ENCODE peak calls at places on chromosomes 13 and 19, in seven cellular contexts. W, Y, C, G, B, K and J are unnamed samples.

GRCh38 chr13:79128158-79128557 is 277.9 kb downstream of the RBM26 start:
- DNase-seq in W (no peak), Y (no peak), C (no peak), G (no peak), B (peak), K (no peak), J (peak)

GRCh38 chr13:21001471-21001870 is 59.9 kb downstream of the LATS2 start:
- DNase-seq in W (no peak), Y (no peak), C (no peak), G (no peak), B (no peak), K (no peak), J (no peak)

GRCh38 chr19:51807111-51807701 is 12.2 kb downstream of the FPR3 start:
- DNase-seq in W (peak), Y (no peak), C (peak), G (no peak), B (no peak), K (peak), J (no peak)

GRCh38 chr13:100533588-100534041 is 55.0 kb downstream of the GGACT start:
- DNase-seq in W (no peak), Y (no peak), C (no peak), G (no peak), B (no peak), K (no peak), J (no peak)

GRCh38 chr13:80265348-80265747 is 75.6 kb downstream of the SPRY2 start:
- DNase-seq in W (no peak), Y (no peak), C (no peak), G (no peak), B (no peak), K (no peak), J (peak)

GRCh38 chr19:4456566-4456842 is 1.1 kb downstream of the UBXN6 start:
- DNase-seq in W (no peak), Y (no peak), C (no peak), G (peak), B (no peak), K (no peak), J (no peak)

GRCh38 chr19:49830766-49831165 is 12.7 kb downstream of the MED25 start:
- DNase-seq in W (no peak), Y (no peak), C (no peak), G (no peak), B (no peak), K (no peak), J (no peak)

GRCh38 chr19:38331728-38332127 is 3.9 kb upstream of the CATSPERG start:
- DNase-seq in W (no peak), Y (no peak), C (no peak), G (no peak), B (no peak), K (no peak), J (no peak)

GRCh38 chr13:39108746-39109145 is 70.5 kb downstream of the NHLRC3 start:
- DNase-seq in W (no peak), Y (no peak), C (no peak), G (no peak), B (no peak), K (no peak), J (no peak)

GRCh38 chr19:29651622-29652394 is 13.5 kb upstream of the PLEKHF1 start:
- DNase-seq in W (no peak), Y (no peak), C (no peak), G (no peak), B (no peak), K (no peak), J (no peak)

GRCh38 chr13:49585220-49586157 is at the start of gene RCBTB1:
- DNase-seq in W (peak), Y (peak), C (peak), G (peak), B (no peak), K (peak), J (no peak)

DNA sequence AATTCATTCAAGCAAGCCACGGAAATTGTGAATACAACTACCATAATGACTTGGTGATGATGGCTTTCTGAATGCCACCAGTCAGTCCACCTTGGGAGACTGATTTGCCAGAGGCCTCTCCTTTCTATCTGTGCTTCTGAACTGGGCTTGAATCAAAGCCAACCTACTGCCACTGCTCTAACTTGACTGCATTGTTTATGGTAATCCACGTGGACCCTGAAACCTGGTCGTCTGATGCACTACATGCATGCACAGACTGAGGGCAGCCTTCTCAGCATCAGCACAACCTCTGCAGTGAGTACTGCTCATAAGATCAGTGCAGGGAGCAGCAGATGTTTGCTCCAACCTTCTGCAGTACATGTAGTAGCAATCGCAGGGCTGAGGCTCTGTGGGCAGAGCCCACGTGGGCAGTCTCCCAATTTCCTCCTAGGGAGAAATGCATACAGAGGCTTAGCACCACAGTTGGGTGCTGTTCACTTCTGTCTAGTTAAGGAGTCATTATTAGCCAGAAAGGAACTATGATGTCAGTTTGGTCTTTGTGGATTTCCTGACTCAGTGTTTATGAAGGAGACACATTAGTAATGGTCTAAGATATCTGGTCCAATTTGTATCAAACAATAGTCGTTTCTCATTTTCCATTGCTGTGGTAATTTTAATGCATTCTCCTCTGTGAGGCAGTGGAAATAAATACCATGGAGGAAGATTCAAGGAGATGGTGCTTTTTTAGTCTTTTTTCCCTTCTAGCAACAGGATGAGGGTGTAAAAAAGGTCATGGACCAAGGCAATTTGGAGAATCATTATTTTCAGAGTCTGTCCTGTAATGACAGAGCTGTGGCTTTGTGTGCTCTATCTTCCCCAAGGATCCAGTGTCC is 82.5 kb downstream of the AKAP11 start:
- DNase-seq in W (no peak), Y (no peak), C (no peak), G (no peak), B (peak), K (no peak), J (peak)
- TF ChIP-seq CTCF in W (no peak), Y (no peak), C (no peak), G (no peak), B (peak), K (no peak), J (peak)

GRCh38 chr19:16005925-16006324 is 57.1 kb downstream of the OR10H4 start:
- DNase-seq in W (no peak), Y (no peak), C (no peak), G (no peak), B (no peak), K (no peak), J (no peak)

GRCh38 chr19:16002985-16003384 is 54.2 kb downstream of the OR10H4 start:
- DNase-seq in W (no peak), Y (no peak), C (no peak), G (no peak), B (no peak), K (no peak), J (no peak)

GRCh38 chr19:16001481-16002312 is 52.9 kb downstream of the OR10H4 start:
- DNase-seq in W (no peak), Y (no peak), C (peak), G (no peak), B (no peak), K (no peak), J (no peak)

GRCh38 chr19:16000024-16000687 is 51.3 kb downstream of the OR10H4 start:
- DNase-seq in W (no peak), Y (no peak), C (no peak), G (no peak), B (no peak), K (no peak), J (no peak)

DNA sequence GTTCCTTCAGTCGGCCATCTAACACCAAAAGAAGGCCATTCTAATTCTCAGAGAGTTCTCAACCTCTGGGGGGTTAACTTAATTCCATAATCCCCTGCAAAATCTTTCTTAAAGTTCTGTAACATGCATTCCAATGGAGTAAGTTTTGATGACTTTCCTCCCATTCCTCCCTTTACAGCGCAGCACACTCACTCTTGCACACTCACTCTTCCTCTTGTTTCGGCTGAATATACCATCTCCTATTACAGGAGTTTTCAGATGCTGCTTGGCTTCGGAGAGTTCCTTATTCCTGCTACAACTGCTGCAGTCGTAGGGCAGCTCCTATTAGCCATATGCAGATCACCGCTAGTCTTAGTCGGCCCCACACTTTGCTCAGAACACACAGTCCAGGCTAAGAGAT is 53.6 kb downstream of the OR10H4 start:
- DNase-seq in W (no peak), Y (no peak), C (no peak), G (no peak), B (no peak), K (no peak), J (no peak)
- H3K4me3 ChIP-seq in W (peak), Y (peak), C (no peak), G (peak), B (peak), K (peak), J (no peak)

DNA sequence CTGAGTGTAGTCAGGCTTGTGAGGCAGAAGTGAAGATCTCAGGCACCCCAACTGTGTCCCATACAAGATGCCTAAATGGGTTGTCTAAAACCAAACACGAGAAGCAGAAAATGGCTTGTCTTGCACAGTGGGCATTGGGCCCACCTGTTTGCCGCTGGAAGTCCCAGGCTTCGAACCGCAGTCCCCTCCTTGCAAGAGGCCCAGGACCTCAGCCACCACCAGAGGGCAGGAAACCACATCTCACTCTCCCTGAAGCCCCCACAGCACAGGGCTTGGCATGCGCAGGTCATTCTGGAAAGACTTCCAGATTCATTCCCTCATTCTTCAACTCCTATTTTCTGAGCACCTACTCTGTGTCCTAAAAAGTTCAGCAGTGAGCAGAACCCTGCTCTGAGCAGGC is 973.7 kb downstream of the UQCRFS1 start:
- DNase-seq in W (no peak), Y (no peak), C (no peak), G (no peak), B (no peak), K (no peak), J (no peak)
- TF ChIP-seq CTCF in W (no peak), Y (no peak), C (no peak), G (no peak), B (peak), K (no peak), J (peak)

DNA sequence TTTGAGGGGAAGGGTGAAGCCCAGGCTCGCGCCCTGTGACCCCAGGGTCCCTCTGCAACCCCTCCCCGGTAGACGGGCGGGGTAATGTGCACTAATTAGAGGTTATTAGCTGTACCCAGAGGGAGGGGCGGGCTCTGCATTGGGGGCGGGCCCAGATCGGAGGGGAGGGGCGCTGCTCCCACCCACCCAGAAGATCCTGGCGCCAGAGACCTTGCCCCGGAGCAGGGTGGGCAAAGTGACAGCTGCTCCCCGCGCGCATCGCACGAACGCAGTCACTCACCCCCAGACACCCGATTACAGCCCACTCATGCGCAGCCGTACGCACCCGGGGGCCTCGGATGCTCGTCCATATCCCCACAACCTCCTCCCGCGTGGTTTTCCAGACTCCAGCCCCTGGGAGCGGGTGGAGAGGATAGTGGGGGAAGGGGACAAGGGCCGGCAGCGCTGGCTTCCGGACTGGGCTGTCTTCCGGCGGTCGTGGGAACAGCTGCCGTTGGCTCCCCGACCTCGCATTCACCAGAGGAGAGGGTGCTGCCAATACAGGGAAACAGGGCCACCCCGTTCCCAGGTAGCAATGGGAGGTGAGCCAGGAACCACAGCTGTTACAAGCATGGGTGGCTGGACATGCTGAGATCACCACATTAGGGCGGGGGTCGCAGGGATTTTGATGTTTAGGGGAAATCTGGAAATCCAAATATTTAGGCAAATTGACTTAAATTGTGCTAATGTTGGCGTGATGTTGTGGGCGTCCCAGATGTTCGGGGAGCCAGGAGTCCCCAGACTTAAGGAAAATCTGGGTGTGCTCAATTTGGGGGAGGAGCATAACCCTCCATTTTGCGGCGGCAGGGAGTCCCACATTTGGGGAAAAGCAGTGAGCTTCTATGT is 2.9 kb upstream of the HOOK2 start:
- DNase-seq in W (peak), Y (peak), C (peak), G (peak), B (no peak), K (peak), J (no peak)
- H3K4me3 ChIP-seq in W (peak), Y (peak), C (peak), G (peak), B (peak), K (peak), J (peak)

DNA sequence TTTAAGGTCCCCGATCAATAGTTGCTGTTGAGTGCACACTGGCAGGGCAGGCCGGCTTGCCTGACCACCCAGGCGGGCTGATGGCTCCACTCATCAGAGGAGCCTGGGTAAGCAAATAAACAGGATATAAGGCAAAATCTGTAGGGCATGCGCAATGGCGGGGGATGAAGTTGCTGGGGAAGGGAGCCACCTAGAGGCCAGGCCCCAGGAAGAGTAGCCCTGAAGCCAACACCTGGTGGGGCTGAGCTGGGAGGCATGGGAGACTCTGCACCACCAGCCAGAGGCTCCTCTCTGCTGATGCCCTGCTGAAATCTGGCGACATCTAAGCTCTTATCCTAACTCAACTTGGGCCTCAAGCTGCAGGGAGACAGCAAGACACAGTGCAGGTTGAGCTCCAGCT is 324.3 kb downstream of the ZNF536 start:
- DNase-seq in W (no peak), Y (no peak), C (no peak), G (no peak), B (no peak), K (no peak), J (no peak)
- TF ChIP-seq CTCF in W (no peak), Y (peak), C (peak), G (no peak), B (peak), K (peak), J (peak)

GRCh38 chr19:41478171-41478570 is 35.2 kb downstream of the ERICH4 start:
- DNase-seq in W (no peak), Y (no peak), C (no peak), G (no peak), B (no peak), K (peak), J (no peak)

GRCh38 chr19:41480336-41480735 is 37.4 kb downstream of the ERICH4 start:
- DNase-seq in W (no peak), Y (no peak), C (no peak), G (no peak), B (no peak), K (no peak), J (no peak)

GRCh38 chr19:41478875-41479756 is 36.2 kb downstream of the ERICH4 start:
- DNase-seq in W (no peak), Y (no peak), C (no peak), G (no peak), B (no peak), K (no peak), J (no peak)

GRCh38 chr19:41476583-41476982 is 33.6 kb downstream of the ERICH4 start:
- DNase-seq in W (no peak), Y (no peak), C (no peak), G (no peak), B (no peak), K (no peak), J (no peak)

GRCh38 chr19:41479757-41480191 is 36.8 kb downstream of the ERICH4 start:
- DNase-seq in W (no peak), Y (no peak), C (peak), G (peak), B (no peak), K (peak), J (no peak)
- H3K4me3 ChIP-seq in W (no peak), Y (no peak), C (no peak), G (no peak), B (no peak), K (no peak), J (no peak)

GRCh38 chr19:16970821-16971220 is 55.8 kb downstream of the CPAMD8 start:
- DNase-seq in W (no peak), Y (no peak), C (no peak), G (no peak), B (no peak), K (no peak), J (no peak)

DNA sequence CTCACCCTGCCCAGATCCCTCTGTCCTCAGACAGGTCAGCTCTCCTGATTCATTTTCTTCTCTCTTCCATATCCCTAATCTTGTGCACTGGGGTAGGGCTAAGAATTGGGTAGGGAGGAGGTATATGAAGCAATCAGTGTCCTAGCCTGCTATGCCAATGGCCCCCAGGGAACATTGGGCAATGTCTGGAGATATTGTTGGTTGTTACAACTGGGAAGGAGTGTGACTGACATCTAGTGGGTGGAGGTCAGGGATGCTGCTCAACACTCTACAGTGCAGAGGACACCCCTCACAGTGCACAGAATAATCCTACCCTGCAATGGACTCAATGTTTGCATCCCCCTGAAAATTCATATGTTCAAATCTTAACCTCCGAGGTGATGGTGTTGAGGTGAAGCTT is 57.5 kb downstream of the CPAMD8 start:
- DNase-seq in W (no peak), Y (no peak), C (no peak), G (no peak), B (no peak), K (no peak), J (no peak)
- TF ChIP-seq CTCF in W (no peak), Y (no peak), C (no peak), G (no peak), B (no peak), K (no peak), J (no peak)

GRCh38 chr19:6677495-6677894 is 7.5 kb upstream of the TNFSF14 start:
- DNase-seq in W (no peak), Y (no peak), C (no peak), G (no peak), B (no peak), K (peak), J (no peak)

GRCh38 chr19:6672693-6673290 is 2.8 kb upstream of the TNFSF14 start:
- DNase-seq in W (no peak), Y (no peak), C (no peak), G (no peak), B (no peak), K (no peak), J (no peak)

GRCh38 chr19:6676288-6676687 is 6.3 kb upstream of the TNFSF14 start:
- DNase-seq in W (no peak), Y (no peak), C (no peak), G (no peak), B (no peak), K (no peak), J (no peak)

GRCh38 chr19:6671960-6672359 is 2.0 kb upstream of the TNFSF14 start:
- DNase-seq in W (no peak), Y (no peak), C (no peak), G (no peak), B (no peak), K (no peak), J (no peak)

GRCh38 chr19:6674868-6675305 is 4.9 kb upstream of the TNFSF14 start:
- DNase-seq in W (peak), Y (no peak), C (no peak), G (peak), B (peak), K (peak), J (peak)
- H3K4me3 ChIP-seq in W (no peak), Y (no peak), C (no peak), G (no peak), B (no peak), K (no peak), J (no peak)

DNA sequence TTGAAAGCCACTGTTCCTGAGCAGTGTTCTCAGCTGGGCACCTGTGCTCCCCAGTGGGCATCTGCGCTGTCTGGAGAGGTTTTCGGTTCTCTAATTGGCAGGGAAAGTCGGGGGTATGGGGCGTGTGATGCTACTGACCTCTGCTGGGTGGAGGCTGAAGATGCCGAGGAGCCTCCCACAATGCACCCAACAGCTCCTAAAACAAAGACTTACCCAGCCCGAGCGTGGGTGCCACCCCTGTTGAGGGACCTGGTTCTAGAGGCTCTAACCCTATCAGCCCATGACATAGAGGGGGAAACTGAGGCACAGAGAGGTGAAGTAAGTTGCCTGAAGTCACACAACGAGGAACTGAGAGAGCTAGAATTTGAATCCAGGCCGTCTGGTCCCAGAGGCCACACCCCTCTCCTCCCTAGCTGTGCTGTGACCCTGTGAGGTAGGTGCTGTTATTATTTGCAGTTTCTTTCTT is 2.3 kb downstream of the SPACA4 start:
- DNase-seq in W (no peak), Y (no peak), C (no peak), G (no peak), B (no peak), K (no peak), J (no peak)
- TF ChIP-seq CTCF in W (no peak), Y (peak), C (peak), G (peak), B (peak), K (peak), J (peak)